ENCODE peak calls at places on chromosomes 12 and 14, in six cellular contexts. L is naive B cell; N is GM03348; R is stimulated activated naive CD4-positive, alpha-beta T cell treated with Interleukin-2 at 50 U/mL for 16 hours; Z is adipocyte; P is RPMI7951. T is an unnamed sample.

GRCh38 chr14:85438613-85439012 is 91.3 kb upstream of the FLRT2 start:
- DNase-seq in L (no peak), P (no peak), R (no peak), N (no peak), Z (no peak), T (no peak)

GRCh38 chr14:100965296-100965695 is 61.8 kb upstream of the RTL1 start:
- DNase-seq in R (no peak), N (no peak), L (no peak), P (no peak), Z (no peak), T (no peak)

GRCh38 chr12:110156766-110157165 is 32.6 kb downstream of the IFT81 start:
- DNase-seq in R (no peak), N (no peak), L (no peak), P (no peak), Z (no peak), T (no peak)

GRCh38 chr14:28542040-28542439 is 224.5 kb upstream of the FOXG1 start:
- DNase-seq in R (no peak), N (no peak), L (no peak), P (peak), Z (peak), T (no peak)

GRCh38 chr14:50421499-50421898 is 24.8 kb upstream of the CDKL1 start:
- DNase-seq in N (no peak), Z (no peak), L (no peak), P (no peak), R (no peak), T (no peak)

GRCh38 chr12:121678305-121678704 is 8.9 kb upstream of the MORN3 start:
- DNase-seq in L (no peak), P (no peak), R (no peak), N (no peak), Z (no peak), T (no peak)

GRCh38 chr12:68559984-68560822 is 50.5 kb upstream of the RAP1B start:
- DNase-seq in R (no peak), N (peak), Z (no peak), L (no peak), P (peak), T (peak)

GRCh38 chr14:80996049-80996901 is 40.9 kb downstream of the TSHR start:
- DNase-seq in Z (peak), L (peak), N (peak), P (peak), R (no peak), T (peak)

GRCh38 chr14:53011053-53011462 is 60.2 kb upstream of the FERMT2 start:
- DNase-seq in Z (peak), R (no peak), L (no peak), P (peak), N (peak), T (peak)

GRCh38 chr12:80445083-80445482 is 1.0 kb downstream of the PTPRQ start:
- DNase-seq in R (no peak), Z (peak), N (peak), P (no peak), L (no peak), T (peak)

GRCh38 chr14:51806624-51807023 is 53.8 kb upstream of the GNG2 start:
- DNase-seq in R (no peak), P (no peak), L (no peak), N (no peak), Z (no peak), T (no peak)